ENCODE peak calls at places on chromosomes 4 and X, in seven cellular contexts. One of them, this sample, is unnamed.

GRCh38 chrX:129755779-129756650 is 17.2 kb downstream of the XPNPEP2 start:
- DNase-seq in stimulated activated CD4-positive, alpha-beta T cell treated with anti-CD3 and anti-CD28 coated beads, Interleukin-4, amount 100 ng/mL, for 4 hours: no peak
- DNase-seq in HEK293T: no peak
- DNase-seq in fibroblast of mammary gland: no peak
- DNase-seq in AG08396: no peak
- DNase-seq in heart right ventricle: no peak
- DNase-seq in hippocampal formation: no peak
- DNase-seq in this sample: peak

GRCh38 chr4:158769175-158769831 is 477 bp downstream of the FNIP2 start:
- DNase-seq in stimulated activated CD4-positive, alpha-beta T cell treated with anti-CD3 and anti-CD28 coated beads, Interleukin-4, amount 100 ng/mL, for 4 hours: peak
- DNase-seq in HEK293T: no peak
- DNase-seq in fibroblast of mammary gland: peak
- DNase-seq in AG08396: peak
- DNase-seq in heart right ventricle: peak
- DNase-seq in hippocampal formation: no peak
- DNase-seq in this sample: peak

GRCh38 chr4:169270810-169271691 is at the start of gene SH3RF1:
- DNase-seq in stimulated activated CD4-positive, alpha-beta T cell treated with anti-CD3 and anti-CD28 coated beads, Interleukin-4, amount 100 ng/mL, for 4 hours: peak
- DNase-seq in HEK293T: peak
- DNase-seq in fibroblast of mammary gland: peak
- DNase-seq in AG08396: peak
- DNase-seq in heart right ventricle: peak
- DNase-seq in hippocampal formation: peak
- DNase-seq in this sample: peak

GRCh38 chr4:123524958-123525628 is 128.5 kb downstream of the SPRY1 start:
- DNase-seq in stimulated activated CD4-positive, alpha-beta T cell treated with anti-CD3 and anti-CD28 coated beads, Interleukin-4, amount 100 ng/mL, for 4 hours: no peak
- DNase-seq in HEK293T: no peak
- DNase-seq in fibroblast of mammary gland: no peak
- DNase-seq in AG08396: no peak
- DNase-seq in heart right ventricle: no peak
- DNase-seq in hippocampal formation: no peak
- DNase-seq in this sample: no peak

GRCh38 chr4:128831526-128832252 is 22.2 kb downstream of the JADE1 start:
- DNase-seq in stimulated activated CD4-positive, alpha-beta T cell treated with anti-CD3 and anti-CD28 coated beads, Interleukin-4, amount 100 ng/mL, for 4 hours: no peak
- DNase-seq in HEK293T: peak
- DNase-seq in fibroblast of mammary gland: no peak
- DNase-seq in AG08396: no peak
- DNase-seq in heart right ventricle: no peak
- DNase-seq in hippocampal formation: peak
- DNase-seq in this sample: peak

GRCh38 chr4:154004859-154005520 is 216.1 kb upstream of the SFRP2 start:
- DNase-seq in stimulated activated CD4-positive, alpha-beta T cell treated with anti-CD3 and anti-CD28 coated beads, Interleukin-4, amount 100 ng/mL, for 4 hours: no peak
- DNase-seq in HEK293T: no peak
- DNase-seq in fibroblast of mammary gland: peak
- DNase-seq in AG08396: peak
- DNase-seq in heart right ventricle: no peak
- DNase-seq in hippocampal formation: no peak
- DNase-seq in this sample: no peak

GRCh38 chrX:39726810-39727209 is 370.9 kb downstream of the BCOR start:
- DNase-seq in stimulated activated CD4-positive, alpha-beta T cell treated with anti-CD3 and anti-CD28 coated beads, Interleukin-4, amount 100 ng/mL, for 4 hours: no peak
- DNase-seq in HEK293T: no peak
- DNase-seq in fibroblast of mammary gland: peak
- DNase-seq in AG08396: no peak
- DNase-seq in heart right ventricle: peak
- DNase-seq in hippocampal formation: no peak
- DNase-seq in this sample: no peak

GRCh38 chrX:123989235-123989634 is 27.7 kb downstream of the STAG2 start:
- DNase-seq in stimulated activated CD4-positive, alpha-beta T cell treated with anti-CD3 and anti-CD28 coated beads, Interleukin-4, amount 100 ng/mL, for 4 hours: no peak
- DNase-seq in HEK293T: no peak
- DNase-seq in fibroblast of mammary gland: no peak
- DNase-seq in AG08396: no peak
- DNase-seq in heart right ventricle: no peak
- DNase-seq in hippocampal formation: no peak
- DNase-seq in this sample: no peak

GRCh38 chrX:46577116-46578005 is 3.8 kb downstream of the CHST7 start:
- DNase-seq in stimulated activated CD4-positive, alpha-beta T cell treated with anti-CD3 and anti-CD28 coated beads, Interleukin-4, amount 100 ng/mL, for 4 hours: no peak
- DNase-seq in HEK293T: no peak
- DNase-seq in fibroblast of mammary gland: peak
- DNase-seq in AG08396: no peak
- DNase-seq in heart right ventricle: no peak
- DNase-seq in hippocampal formation: no peak
- DNase-seq in this sample: no peak

GRCh38 chr4:26916195-26916594 is 55.6 kb downstream of the STIM2 start:
- DNase-seq in stimulated activated CD4-positive, alpha-beta T cell treated with anti-CD3 and anti-CD28 coated beads, Interleukin-4, amount 100 ng/mL, for 4 hours: no peak
- DNase-seq in HEK293T: no peak
- DNase-seq in fibroblast of mammary gland: peak
- DNase-seq in AG08396: peak
- DNase-seq in heart right ventricle: no peak
- DNase-seq in hippocampal formation: no peak
- DNase-seq in this sample: no peak

GRCh38 chrX:119880076-119880475 is 8.4 kb downstream of the NDUFA1 start:
- DNase-seq in stimulated activated CD4-positive, alpha-beta T cell treated with anti-CD3 and anti-CD28 coated beads, Interleukin-4, amount 100 ng/mL, for 4 hours: no peak
- DNase-seq in HEK293T: no peak
- DNase-seq in fibroblast of mammary gland: no peak
- DNase-seq in AG08396: no peak
- DNase-seq in heart right ventricle: no peak
- DNase-seq in hippocampal formation: no peak
- DNase-seq in this sample: no peak

GRCh38 chr4:24988776-24989175 is 42.0 kb downstream of the LGI2 start:
- DNase-seq in stimulated activated CD4-positive, alpha-beta T cell treated with anti-CD3 and anti-CD28 coated beads, Interleukin-4, amount 100 ng/mL, for 4 hours: no peak
- DNase-seq in HEK293T: peak
- DNase-seq in fibroblast of mammary gland: peak
- DNase-seq in AG08396: peak
- DNase-seq in heart right ventricle: no peak
- DNase-seq in hippocampal formation: no peak
- DNase-seq in this sample: peak

GRCh38 chrX:22081475-22082092 is 49.5 kb downstream of the PHEX start:
- DNase-seq in stimulated activated CD4-positive, alpha-beta T cell treated with anti-CD3 and anti-CD28 coated beads, Interleukin-4, amount 100 ng/mL, for 4 hours: peak
- DNase-seq in HEK293T: peak
- DNase-seq in fibroblast of mammary gland: peak
- DNase-seq in AG08396: peak
- DNase-seq in heart right ventricle: peak
- DNase-seq in hippocampal formation: no peak
- DNase-seq in this sample: peak

GRCh38 chr4:67483868-67484602 is 61.3 kb downstream of the CENPC start:
- DNase-seq in stimulated activated CD4-positive, alpha-beta T cell treated with anti-CD3 and anti-CD28 coated beads, Interleukin-4, amount 100 ng/mL, for 4 hours: no peak
- DNase-seq in HEK293T: no peak
- DNase-seq in fibroblast of mammary gland: peak
- DNase-seq in AG08396: no peak
- DNase-seq in heart right ventricle: no peak
- DNase-seq in hippocampal formation: no peak
- DNase-seq in this sample: no peak

GRCh38 chrX:66680451-66680850 is 41.6 kb upstream of the EDA2R start:
- DNase-seq in stimulated activated CD4-positive, alpha-beta T cell treated with anti-CD3 and anti-CD28 coated beads, Interleukin-4, amount 100 ng/mL, for 4 hours: no peak
- DNase-seq in HEK293T: no peak
- DNase-seq in fibroblast of mammary gland: peak
- DNase-seq in AG08396: no peak
- DNase-seq in heart right ventricle: no peak
- DNase-seq in hippocampal formation: no peak
- DNase-seq in this sample: no peak

GRCh38 chr4:153514001-153514526 is 47.9 kb downstream of the TMEM131L start:
- DNase-seq in stimulated activated CD4-positive, alpha-beta T cell treated with anti-CD3 and anti-CD28 coated beads, Interleukin-4, amount 100 ng/mL, for 4 hours: no peak
- DNase-seq in HEK293T: no peak
- DNase-seq in fibroblast of mammary gland: peak
- DNase-seq in AG08396: peak
- DNase-seq in heart right ventricle: no peak
- DNase-seq in hippocampal formation: no peak
- DNase-seq in this sample: no peak

GRCh38 chr4:152992027-152992426 is 55.9 kb downstream of the FHDC1 start:
- DNase-seq in stimulated activated CD4-positive, alpha-beta T cell treated with anti-CD3 and anti-CD28 coated beads, Interleukin-4, amount 100 ng/mL, for 4 hours: no peak
- DNase-seq in HEK293T: no peak
- DNase-seq in fibroblast of mammary gland: no peak
- DNase-seq in AG08396: no peak
- DNase-seq in heart right ventricle: no peak
- DNase-seq in hippocampal formation: no peak
- DNase-seq in this sample: no peak

GRCh38 chr4:13541176-13541604 is 3.1 kb downstream of the NKX3-2 start:
- DNase-seq in stimulated activated CD4-positive, alpha-beta T cell treated with anti-CD3 and anti-CD28 coated beads, Interleukin-4, amount 100 ng/mL, for 4 hours: no peak
- DNase-seq in HEK293T: no peak
- DNase-seq in fibroblast of mammary gland: no peak
- DNase-seq in AG08396: peak
- DNase-seq in heart right ventricle: no peak
- DNase-seq in hippocampal formation: no peak
- DNase-seq in this sample: peak